ENCODE peak calls at places on chromosomes 16 and 17, in six cellular contexts. One of them, this sample, is unnamed.

GRCh38 chr17:71127416-71127815 is 958.1 kb downstream of the KCNJ2 start:
- DNase-seq in activated B cell treated with CpG ODN at 0.5 μM for 24 hours: no peak
- DNase-seq in activated CD4-positive, CD25-positive, alpha-beta regulatory T cell: no peak
- DNase-seq in DND-41: no peak
- DNase-seq in anterior cingulate cortex: no peak
- DNase-seq in K562: no peak
- DNase-seq in this sample: no peak

GRCh38 chr16:85051710-85052082 is 24.1 kb downstream of the KIAA0513 start:
- DNase-seq in anterior cingulate cortex: no peak
- DNase-seq in K562: no peak
- DNase-seq in activated B cell treated with CpG ODN at 0.5 μM for 24 hours: no peak
- DNase-seq in activated CD4-positive, CD25-positive, alpha-beta regulatory T cell: no peak
- DNase-seq in DND-41: no peak
- DNase-seq in this sample: no peak

GRCh38 chr16:85816159-85816558 is 16.7 kb downstream of the COX4I1 start:
- DNase-seq in activated CD4-positive, CD25-positive, alpha-beta regulatory T cell: no peak
- DNase-seq in K562: no peak
- DNase-seq in activated B cell treated with CpG ODN at 0.5 μM for 24 hours: no peak
- DNase-seq in anterior cingulate cortex: no peak
- DNase-seq in DND-41: no peak
- DNase-seq in this sample: no peak

GRCh38 chr16:2490190-2491105 is 15.5 kb downstream of the TBC1D24 start:
- DNase-seq in K562: no peak
- DNase-seq in activated CD4-positive, CD25-positive, alpha-beta regulatory T cell: no peak
- DNase-seq in activated B cell treated with CpG ODN at 0.5 μM for 24 hours: no peak
- DNase-seq in anterior cingulate cortex: no peak
- DNase-seq in DND-41: no peak
- DNase-seq in this sample: peak

GRCh38 chr16:30829130-30830071 is 42.4 kb upstream of the ZNF629 start:
- DNase-seq in DND-41: no peak
- DNase-seq in K562: peak
- DNase-seq in activated CD4-positive, CD25-positive, alpha-beta regulatory T cell: no peak
- DNase-seq in anterior cingulate cortex: no peak
- DNase-seq in activated B cell treated with CpG ODN at 0.5 μM for 24 hours: no peak
- DNase-seq in this sample: no peak

GRCh38 chr17:49993423-49994037 is 1.5 kb downstream of the DLX3 start:
- DNase-seq in anterior cingulate cortex: no peak
- DNase-seq in K562: no peak
- DNase-seq in activated B cell treated with CpG ODN at 0.5 μM for 24 hours: peak
- DNase-seq in DND-41: no peak
- DNase-seq in activated CD4-positive, CD25-positive, alpha-beta regulatory T cell: no peak
- DNase-seq in this sample: no peak

GRCh38 chr17:66829883-66830282 is 5.0 kb upstream of the CACNG5 start:
- DNase-seq in DND-41: no peak
- DNase-seq in anterior cingulate cortex: no peak
- DNase-seq in K562: no peak
- DNase-seq in activated CD4-positive, CD25-positive, alpha-beta regulatory T cell: no peak
- DNase-seq in activated B cell treated with CpG ODN at 0.5 μM for 24 hours: no peak
- DNase-seq in this sample: no peak

GRCh38 chr16:31465788-31466370 is 6.1 kb upstream of the TGFB1I1 start:
- DNase-seq in K562: no peak
- DNase-seq in activated CD4-positive, CD25-positive, alpha-beta regulatory T cell: no peak
- DNase-seq in DND-41: no peak
- DNase-seq in anterior cingulate cortex: no peak
- DNase-seq in activated B cell treated with CpG ODN at 0.5 μM for 24 hours: no peak
- DNase-seq in this sample: no peak

GRCh38 chr17:7019839-7020519 is 2.9 kb upstream of the BCL6B start:
- DNase-seq in activated B cell treated with CpG ODN at 0.5 μM for 24 hours: no peak
- DNase-seq in DND-41: no peak
- DNase-seq in K562: peak
- DNase-seq in activated CD4-positive, CD25-positive, alpha-beta regulatory T cell: no peak
- DNase-seq in anterior cingulate cortex: peak
- DNase-seq in this sample: no peak

GRCh38 chr17:39069114-39069756 is 82.2 kb downstream of the PLXDC1 start:
- DNase-seq in anterior cingulate cortex: no peak
- DNase-seq in K562: peak
- DNase-seq in activated CD4-positive, CD25-positive, alpha-beta regulatory T cell: no peak
- DNase-seq in activated B cell treated with CpG ODN at 0.5 μM for 24 hours: no peak
- DNase-seq in DND-41: peak
- DNase-seq in this sample: no peak

GRCh38 chr17:40532520-40533253 is 31.3 kb upstream of the TNS4 start:
- DNase-seq in activated B cell treated with CpG ODN at 0.5 μM for 24 hours: no peak
- DNase-seq in anterior cingulate cortex: no peak
- DNase-seq in activated CD4-positive, CD25-positive, alpha-beta regulatory T cell: no peak
- DNase-seq in DND-41: no peak
- DNase-seq in K562: no peak
- DNase-seq in this sample: no peak

GRCh38 chr17:7403043-7403901 is 625 bp downstream of the TMEM256 start:
- DNase-seq in K562: peak
- DNase-seq in anterior cingulate cortex: no peak
- DNase-seq in activated B cell treated with CpG ODN at 0.5 μM for 24 hours: no peak
- DNase-seq in activated CD4-positive, CD25-positive, alpha-beta regulatory T cell: no peak
- DNase-seq in DND-41: peak
- DNase-seq in this sample: no peak

GRCh38 chr16:88430524-88431446 is 22.3 kb upstream of the ZFPM1 start:
- DNase-seq in DND-41: peak
- DNase-seq in activated CD4-positive, CD25-positive, alpha-beta regulatory T cell: no peak
- DNase-seq in activated B cell treated with CpG ODN at 0.5 μM for 24 hours: peak
- DNase-seq in anterior cingulate cortex: no peak
- DNase-seq in K562: peak
- DNase-seq in this sample: no peak

GRCh38 chr16:19916064-19916463 is 31.4 kb upstream of the GPRC5B start:
- DNase-seq in K562: no peak
- DNase-seq in anterior cingulate cortex: no peak
- DNase-seq in DND-41: no peak
- DNase-seq in activated B cell treated with CpG ODN at 0.5 μM for 24 hours: no peak
- DNase-seq in activated CD4-positive, CD25-positive, alpha-beta regulatory T cell: no peak
- DNase-seq in this sample: no peak

GRCh38 chr17:14070344-14071007 is 1.2 kb downstream of the COX10 start:
- DNase-seq in DND-41: no peak
- DNase-seq in anterior cingulate cortex: no peak
- DNase-seq in activated CD4-positive, CD25-positive, alpha-beta regulatory T cell: no peak
- DNase-seq in K562: peak
- DNase-seq in activated B cell treated with CpG ODN at 0.5 μM for 24 hours: no peak
- DNase-seq in this sample: no peak

GRCh38 chr17:71628306-71628705 is 492.5 kb upstream of the SOX9 start:
- DNase-seq in DND-41: peak
- DNase-seq in anterior cingulate cortex: no peak
- DNase-seq in activated B cell treated with CpG ODN at 0.5 μM for 24 hours: no peak
- DNase-seq in K562: no peak
- DNase-seq in activated CD4-positive, CD25-positive, alpha-beta regulatory T cell: no peak
- DNase-seq in this sample: no peak

GRCh38 chr17:59623151-59623550 is 3.5 kb downstream of the CLTC start:
- DNase-seq in activated CD4-positive, CD25-positive, alpha-beta regulatory T cell: no peak
- DNase-seq in K562: no peak
- DNase-seq in activated B cell treated with CpG ODN at 0.5 μM for 24 hours: no peak
- DNase-seq in DND-41: no peak
- DNase-seq in anterior cingulate cortex: no peak
- DNase-seq in this sample: no peak

GRCh38 chr17:5873781-5874180 is 196.4 kb upstream of the WSCD1 start:
- DNase-seq in K562: no peak
- DNase-seq in anterior cingulate cortex: no peak
- DNase-seq in activated B cell treated with CpG ODN at 0.5 μM for 24 hours: no peak
- DNase-seq in activated CD4-positive, CD25-positive, alpha-beta regulatory T cell: no peak
- DNase-seq in DND-41: no peak
- DNase-seq in this sample: no peak

GRCh38 chr17:17142556-17142955 is 63.6 kb downstream of the PLD6 start:
- DNase-seq in K562: no peak
- DNase-seq in activated B cell treated with CpG ODN at 0.5 μM for 24 hours: no peak
- DNase-seq in anterior cingulate cortex: no peak
- DNase-seq in DND-41: no peak
- DNase-seq in activated CD4-positive, CD25-positive, alpha-beta regulatory T cell: no peak
- DNase-seq in this sample: no peak

GRCh38 chr16:9070295-9070694 is 21.1 kb upstream of the HAPSTR1 start:
- DNase-seq in activated B cell treated with CpG ODN at 0.5 μM for 24 hours: no peak
- DNase-seq in K562: no peak
- DNase-seq in anterior cingulate cortex: no peak
- DNase-seq in DND-41: no peak
- DNase-seq in activated CD4-positive, CD25-positive, alpha-beta regulatory T cell: no peak
- DNase-seq in this sample: no peak

GRCh38 chr16:4918790-4919210 is 18.1 kb downstream of the PPL start:
- DNase-seq in DND-41: no peak
- DNase-seq in activated CD4-positive, CD25-positive, alpha-beta regulatory T cell: no peak
- DNase-seq in K562: no peak
- DNase-seq in activated B cell treated with CpG ODN at 0.5 μM for 24 hours: no peak
- DNase-seq in anterior cingulate cortex: no peak
- DNase-seq in this sample: no peak

GRCh38 chr17:78125976-78126894 is 2.3 kb downstream of the TMC6 start:
- DNase-seq in activated B cell treated with CpG ODN at 0.5 μM for 24 hours: no peak
- DNase-seq in DND-41: no peak
- DNase-seq in activated CD4-positive, CD25-positive, alpha-beta regulatory T cell: no peak
- DNase-seq in K562: no peak
- DNase-seq in anterior cingulate cortex: no peak
- DNase-seq in this sample: no peak

GRCh38 chr17:47165137-47165536 is 24.0 kb downstream of the CDC27 start:
- DNase-seq in activated B cell treated with CpG ODN at 0.5 μM for 24 hours: no peak
- DNase-seq in activated CD4-positive, CD25-positive, alpha-beta regulatory T cell: no peak
- DNase-seq in anterior cingulate cortex: no peak
- DNase-seq in K562: no peak
- DNase-seq in DND-41: no peak
- DNase-seq in this sample: no peak

GRCh38 chr16:3999479-3999868 is 116.8 kb downstream of the ADCY9 start:
- DNase-seq in K562: no peak
- DNase-seq in DND-41: no peak
- DNase-seq in activated CD4-positive, CD25-positive, alpha-beta regulatory T cell: no peak
- DNase-seq in anterior cingulate cortex: no peak
- DNase-seq in activated B cell treated with CpG ODN at 0.5 μM for 24 hours: no peak
- DNase-seq in this sample: no peak

GRCh38 chr17:82058230-82058854 is 6.6 kb downstream of the GPS1 start:
- DNase-seq in DND-41: peak
- DNase-seq in activated B cell treated with CpG ODN at 0.5 μM for 24 hours: no peak
- DNase-seq in K562: no peak
- DNase-seq in anterior cingulate cortex: no peak
- DNase-seq in activated CD4-positive, CD25-positive, alpha-beta regulatory T cell: no peak
- DNase-seq in this sample: no peak